ENCODE peak calls at places on chromosomes 11 and 22, in nine cellular contexts. F, Q, J, M, Y, R, B, K and N are unnamed samples.

GRCh38 chr11:134313821-134314607 is 17.8 kb upstream of the GLB1L2 start:
- DNase-seq in M (no peak), K (no peak), R (no peak), Y (no peak), B (no peak), F (no peak), J (no peak), Q (no peak), N (no peak)

GRCh38 chr11:96257972-96258951 is 84.7 kb downstream of the MAML2 start:
- DNase-seq in J (peak), Y (no peak), B (no peak), F (no peak), M (no peak), Q (no peak), R (peak), K (no peak), N (no peak)

GRCh38 chr11:47083913-47084312 is 92.8 kb downstream of the ARFGAP2 start:
- DNase-seq in R (no peak), M (no peak), J (no peak), K (no peak), Y (no peak), Q (no peak), F (no peak), B (no peak), N (no peak)

GRCh38 chr11:9529333-9529648 is 44.2 kb upstream of the WEE1 start:
- DNase-seq in J (no peak), Q (no peak), B (no peak), F (no peak), Y (peak), K (no peak), R (no peak), M (no peak), N (no peak)

GRCh38 chr22:20606041-20606783 is 98.8 kb downstream of the MED15 start:
- DNase-seq in Y (peak), F (peak), J (peak), R (peak), Q (no peak), K (no peak), B (peak), M (peak), N (no peak)

GRCh38 chr11:20364412-20364792 is 888 bp downstream of the HTATIP2 start:
- DNase-seq in M (no peak), F (no peak), K (no peak), J (no peak), Q (no peak), Y (no peak), R (no peak), B (no peak), N (no peak)

GRCh38 chr22:30314918-30315317 is 11.8 kb downstream of the TBC1D10A start:
- DNase-seq in R (no peak), K (no peak), M (peak), B (no peak), F (no peak), Y (no peak), Q (no peak), J (no peak), N (no peak)

GRCh38 chr22:27122561-27122960 is 465.2 kb downstream of the MIAT start:
- DNase-seq in R (no peak), J (no peak), M (no peak), Y (no peak), B (no peak), Q (peak), K (no peak), F (no peak), N (no peak)

GRCh38 chr11:102974552-102975280 is 19.2 kb upstream of the MMP13 start:
- DNase-seq in R (no peak), Q (no peak), Y (no peak), J (no peak), K (no peak), F (peak), B (no peak), M (no peak), N (no peak)

GRCh38 chr22:17121235-17122195 is at the start of gene TMEM121B:
- DNase-seq in Y (peak), Q (no peak), R (no peak), B (peak), J (peak), F (peak), K (no peak), M (no peak), N (no peak)

GRCh38 chr11:64444838-64445441 is 86.0 kb downstream of the RPS6KA4 start:
- DNase-seq in R (peak), F (peak), Y (no peak), K (no peak), B (no peak), J (no peak), M (no peak), Q (no peak), N (no peak)

GRCh38 chr11:59247535-59248227 is 35.0 kb upstream of the MPEG1 start:
- DNase-seq in J (no peak), M (no peak), Q (no peak), B (no peak), Y (no peak), R (no peak), F (no peak), K (no peak), N (no peak)

GRCh38 chr11:61679893-61680621 is at the start of gene DAGLA:
- DNase-seq in F (no peak), R (no peak), K (no peak), M (peak), J (peak), Q (no peak), Y (peak), B (peak), N (no peak)

GRCh38 chr11:42544726-42545125 is 767.1 kb upstream of the API5 start:
- DNase-seq in M (no peak), Q (no peak), K (no peak), R (no peak), J (no peak), Y (no peak), F (no peak), B (no peak), N (no peak)

GRCh38 chr11:63901660-63902059 is 15.3 kb downstream of the RCOR2 start:
- DNase-seq in R (no peak), Q (no peak), J (no peak), M (no peak), F (no peak), K (no peak), B (no peak), Y (no peak), N (no peak)

GRCh38 chr11:128767518-128767917 is 73.6 kb downstream of the FLI1 start:
- DNase-seq in Y (no peak), F (peak), R (no peak), J (no peak), K (no peak), B (no peak), Q (no peak), M (no peak), N (no peak)

GRCh38 chr11:113397821-113398220 is 10.2 kb downstream of the ANKK1 start:
- DNase-seq in Y (no peak), R (no peak), M (no peak), Q (peak), J (no peak), F (no peak), B (no peak), K (no peak), N (no peak)

GRCh38 chr11:6625156-6625831 is 6.1 kb upstream of the TPP1 start:
- DNase-seq in Q (no peak), Y (no peak), J (no peak), B (no peak), F (no peak), K (no peak), M (no peak), R (no peak), N (no peak)

GRCh38 chr11:90218606-90219005 is 4.2 kb downstream of the CHORDC1 start:
- DNase-seq in F (no peak), J (no peak), R (no peak), B (no peak), Y (peak), M (no peak), Q (no peak), K (no peak), N (peak)

GRCh38 chr22:17233348-17234043 is 14.3 kb upstream of the ADA2 start:
- DNase-seq in J (no peak), B (no peak), F (no peak), Y (no peak), M (no peak), Q (no peak), K (no peak), R (no peak), N (no peak)

GRCh38 chr11:8261921-8262551 is 1.6 kb downstream of the LMO1 start:
- DNase-seq in J (no peak), F (no peak), Y (no peak), Q (peak), K (no peak), R (no peak), M (no peak), B (no peak), N (no peak)

GRCh38 chr11:33689089-33689488 is 11.5 kb downstream of the C11orf91 start:
- DNase-seq in F (no peak), K (no peak), B (no peak), Y (no peak), R (no peak), M (no peak), Q (no peak), J (no peak), N (no peak)

GRCh38 chr11:111408789-111409727 is 30.0 kb upstream of the POU2AF1 start:
- DNase-seq in M (peak), F (no peak), K (no peak), Y (no peak), J (no peak), R (no peak), B (no peak), Q (no peak), N (no peak)

GRCh38 chr11:43393765-43394355 is 35.1 kb downstream of the TTC17 start:
- DNase-seq in M (no peak), B (no peak), Q (no peak), J (no peak), R (no peak), F (peak), Y (peak), K (no peak), N (no peak)

GRCh38 chr22:23178512-23179254 is 1.6 kb upstream of the BCR start:
- DNase-seq in J (peak), B (peak), Q (no peak), F (peak), K (no peak), Y (peak), R (peak), M (no peak), N (no peak)

GRCh38 chr11:73249304-73249703 is 22.8 kb upstream of the P2RY6 start:
- DNase-seq in K (no peak), J (no peak), Q (no peak), B (no peak), Y (no peak), F (no peak), R (peak), M (no peak), N (no peak)

GRCh38 chr11:77091146-77091940 is 11.3 kb upstream of the OMP start:
- DNase-seq in Q (no peak), K (peak), M (peak), Y (peak), R (peak), F (peak), B (peak), J (peak), N (peak)

GRCh38 chr11:35420371-35420770 is 1.0 kb upstream of the SLC1A2 start:
- DNase-seq in J (no peak), M (no peak), K (no peak), Q (no peak), Y (peak), B (no peak), R (no peak), F (no peak), N (no peak)

GRCh38 chr11:114889464-114890065 is 211.2 kb downstream of the NXPE2 start:
- DNase-seq in R (no peak), Y (peak), M (no peak), J (no peak), B (no peak), F (no peak), Q (no peak), K (no peak), N (no peak)

GRCh38 chr11:20739004-20739612 is 69.7 kb downstream of the NELL1 start:
- DNase-seq in F (no peak), Y (peak), M (no peak), J (no peak), R (no peak), Q (no peak), B (no peak), K (no peak), N (no peak)

GRCh38 chr11:121281609-121282164 is 10.9 kb upstream of the SC5D start:
- DNase-seq in Q (no peak), R (no peak), J (no peak), B (no peak), Y (no peak), M (no peak), F (no peak), K (no peak), N (no peak)

GRCh38 chr11:124070906-124071621 is 29.9 kb upstream of the OR10G7 start:
- DNase-seq in K (no peak), B (peak), Y (peak), J (peak), R (peak), F (peak), M (peak), Q (no peak), N (no peak)

GRCh38 chr11:118938491-118939411 is 13.0 kb upstream of the BCL9L start:
- DNase-seq in B (no peak), F (peak), R (no peak), Q (no peak), K (no peak), M (no peak), J (no peak), Y (no peak), N (no peak)

GRCh38 chr22:36734171-36735058 is 30.9 kb upstream of the CACNG2 start:
- DNase-seq in Y (no peak), R (no peak), F (peak), J (peak), B (no peak), Q (peak), K (no peak), M (no peak), N (peak)

GRCh38 chr11:1733716-1734351 is 16.6 kb downstream of the IFITM10 start:
- DNase-seq in F (no peak), M (no peak), Y (no peak), R (no peak), Q (no peak), J (no peak), K (no peak), B (no peak), N (peak)

GRCh38 chr11:62974848-62975522 is 9.8 kb downstream of the SLC22A6 start:
- DNase-seq in R (peak), M (no peak), B (peak), K (no peak), Q (peak), J (peak), Y (peak), F (no peak), N (no peak)

GRCh38 chr11:128291043-128291442 is 296.3 kb downstream of the ETS1 start:
- DNase-seq in R (peak), K (no peak), M (no peak), Y (no peak), J (no peak), F (no peak), Q (no peak), B (peak), N (no peak)

GRCh38 chr22:20868225-20868944 is 9.6 kb downstream of the SNAP29 start:
- DNase-seq in R (no peak), M (no peak), J (no peak), F (no peak), B (no peak), Q (no peak), K (no peak), Y (no peak), N (no peak)

GRCh38 chr11:73320786-73321325 is 12.8 kb downstream of the ARHGEF17 start:
- DNase-seq in Y (no peak), B (no peak), R (no peak), F (no peak), K (no peak), J (no peak), Q (no peak), M (no peak), N (no peak)

GRCh38 chr11:68150029-68150428 is 28.8 kb upstream of the CHKA start:
- DNase-seq in R (no peak), F (peak), K (no peak), B (peak), J (no peak), M (no peak), Q (no peak), Y (no peak), N (no peak)
- TF ChIP-seq CTCF in R (no peak), F (no peak), K (no peak), B (no peak), J (no peak), M (no peak), Q (no peak), Y (no peak), N (no peak)

GRCh38 chr11:74672332-74672955 is 58.8 kb downstream of the CHRDL2 start:
- DNase-seq in J (no peak), M (no peak), Q (no peak), F (no peak), B (no peak), R (no peak), K (no peak), Y (no peak), N (no peak)
- TF ChIP-seq CTCF in J (no peak), M (no peak), Q (no peak), F (no peak), B (no peak), R (no peak), K (no peak), Y (no peak), N (peak)

GRCh38 chr22:19477321-19478085 is 1.5 kb downstream of the UFD1 start:
- DNase-seq in Y (no peak), M (no peak), F (no peak), R (peak), Q (no peak), B (no peak), K (no peak), J (no peak), N (no peak)
- TF ChIP-seq CTCF in Y (peak), M (no peak), F (no peak), R (peak), Q (peak), B (no peak), K (no peak), J (peak), N (peak)

GRCh38 chr11:126790550-126790981 is 210.0 kb downstream of the KIRREL3 start:
- DNase-seq in Y (no peak), M (no peak), F (peak), K (no peak), B (no peak), Q (no peak), R (no peak), J (no peak), N (no peak)
- TF ChIP-seq CTCF in Y (peak), M (no peak), F (peak), K (no peak), B (no peak), Q (no peak), R (no peak), J (no peak), N (no peak)

GRCh38 chr22:31626427-31627150 is 35.4 kb downstream of the PISD start:
- DNase-seq in M (no peak), Y (no peak), B (no peak), R (peak), F (no peak), Q (no peak), K (no peak), J (no peak), N (no peak)

GRCh38 chr22:31623634-31624312 is 38.2 kb downstream of the PISD start:
- DNase-seq in K (no peak), F (no peak), Y (no peak), M (no peak), J (no peak), Q (no peak), B (no peak), R (no peak), N (no peak)

GRCh38 chr22:31627223-31627731 is 34.7 kb downstream of the PISD start:
- DNase-seq in R (no peak), F (no peak), K (no peak), B (no peak), Q (no peak), M (no peak), J (no peak), Y (no peak), N (no peak)

GRCh38 chr22:31625257-31625640 is 36.8 kb downstream of the PISD start:
- DNase-seq in J (no peak), Y (no peak), F (no peak), Q (no peak), M (no peak), R (no peak), K (no peak), B (no peak), N (no peak)

DNA sequence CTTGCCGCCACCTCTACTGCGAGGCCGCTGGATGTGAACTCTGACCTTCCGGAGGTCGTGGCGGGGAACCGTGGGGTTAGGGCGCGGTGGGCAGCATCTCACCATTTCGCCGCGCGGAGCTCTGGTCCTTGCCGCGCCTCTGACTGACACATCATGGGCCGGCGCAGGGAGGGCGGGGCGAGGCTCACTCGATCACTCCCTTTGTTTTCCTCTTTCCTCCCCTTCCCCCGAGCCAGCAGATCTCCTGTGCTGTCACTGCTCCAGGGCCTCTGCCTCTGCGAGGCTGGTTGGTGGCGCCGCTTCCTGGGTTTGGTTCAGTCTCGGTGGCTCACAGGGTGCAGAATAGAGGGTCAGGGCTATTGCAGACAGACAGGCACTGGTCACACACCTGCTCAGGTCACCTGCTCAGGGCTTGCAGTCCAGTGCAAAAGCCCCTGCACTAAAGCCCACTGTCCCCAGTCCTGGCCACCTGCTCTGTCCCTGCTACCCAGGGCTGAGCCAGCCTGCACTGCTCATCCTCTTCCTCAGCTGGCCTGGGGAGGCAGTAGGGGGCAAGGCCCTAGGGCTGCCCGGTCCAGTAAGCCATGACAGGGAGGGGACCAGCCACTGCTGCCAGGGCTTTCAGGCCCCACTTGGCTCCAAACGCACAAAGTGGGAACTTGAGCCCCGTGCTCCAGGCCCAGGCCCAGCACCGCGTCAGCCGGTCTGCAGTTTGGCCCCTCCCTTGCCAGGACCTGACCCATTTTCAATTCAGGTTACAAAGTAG is 36.2 kb downstream of the PISD start:
- DNase-seq in Y (peak), Q (no peak), K (no peak), M (no peak), B (peak), R (no peak), F (peak), J (no peak), N (no peak)
- TF ChIP-seq CTCF in Y (no peak), Q (no peak), K (no peak), M (no peak), B (no peak), R (no peak), F (peak), J (no peak), N (no peak)

GRCh38 chr11:106021967-106022794 is at the start of gene MSANTD4:
- DNase-seq in M (peak), Q (peak), K (peak), F (peak), B (peak), J (peak), Y (peak), R (peak), N (peak)
- TF ChIP-seq CTCF in M (no peak), Q (no peak), K (no peak), F (no peak), B (no peak), J (peak), Y (no peak), R (no peak), N (no peak)

GRCh38 chr22:38137876-38138687 is 27.6 kb upstream of the BAIAP2L2 start:
- DNase-seq in M (no peak), R (no peak), J (no peak), K (no peak), F (no peak), Q (peak), B (no peak), Y (no peak), N (no peak)
- TF ChIP-seq CTCF in M (no peak), R (no peak), J (no peak), K (no peak), F (no peak), Q (no peak), B (no peak), Y (no peak), N (no peak)

GRCh38 chr22:43228330-43228729 is 41.4 kb upstream of the TTLL12 start:
- DNase-seq in R (peak), Y (peak), J (peak), B (peak), K (no peak), Q (no peak), M (no peak), F (peak), N (no peak)
- TF ChIP-seq CTCF in R (peak), Y (peak), J (peak), B (peak), K (no peak), Q (no peak), M (peak), F (peak), N (peak)